ENCODE peak calls at places on chromosome 10, in five cellular contexts. A is myocyte, L is iris pigment epithelial cell, O is spleen, P is T-helper 2 cell. T is an unnamed sample.

GRCh38 chr10:71964669-71965515 is 697 bp downstream of the CHST3 start:
- DNase-seq in A (peak), P (no peak), L (peak), O (no peak), T (no peak)

GRCh38 chr10:110410329-110411046 is 87.2 kb upstream of the DUSP5 start:
- DNase-seq in L (peak), P (no peak), A (peak), O (no peak), T (no peak)

GRCh38 chr10:112218960-112219359 is 35.4 kb upstream of the GPAM start:
- DNase-seq in P (no peak), L (no peak), A (peak), O (no peak), T (no peak)

GRCh38 chr10:22997102-22997501 is 69.2 kb downstream of the ARMC3 start:
- DNase-seq in P (no peak), L (peak), A (peak), O (no peak), T (no peak)

GRCh38 chr10:66877359-66877758 is 48.5 kb upstream of the LRRTM3 start:
- DNase-seq in A (no peak), P (no peak), O (no peak), L (no peak), T (no peak)

GRCh38 chr10:89458760-89459159 is 44.4 kb downstream of the IFIT5 start:
- DNase-seq in P (no peak), L (peak), A (no peak), O (no peak), T (no peak)

GRCh38 chr10:24468281-24468751 is 255.4 kb downstream of the ARHGAP21 start:
- DNase-seq in O (no peak), L (peak), P (no peak), A (peak), T (no peak)

GRCh38 chr10:20100157-20100556 is 283.9 kb downstream of the PLXDC2 start:
- DNase-seq in P (no peak), A (peak), L (peak), O (no peak), T (no peak)

GRCh38 chr10:77834540-77834939 is 92.0 kb downstream of the DLG5 start:
- DNase-seq in P (no peak), L (no peak), A (no peak), O (peak), T (no peak)

GRCh38 chr10:119139464-119140067 is 25.9 kb downstream of the SFXN4 start:
- DNase-seq in A (peak), O (peak), L (peak), P (peak), T (no peak)

GRCh38 chr10:97795886-97796285 is 24.1 kb upstream of the SFRP5 start:
- DNase-seq in O (no peak), A (no peak), L (no peak), P (no peak), T (no peak)

GRCh38 chr10:52226448-52226847 is 87.6 kb upstream of the DKK1 start:
- DNase-seq in O (no peak), P (no peak), A (peak), L (peak), T (no peak)

T was measured in NCI-H187 treated with DMSO at 0.1 percent for 48 hours.